ENCODE peak calls at places on chromosomes 3 and 15, in ten cellular contexts. I, K, G, D, T, B, A, F, N and X are unnamed samples.
A peak's percentile ranks its signal among the peaks of the same experiment; 100 is the strongest.

GRCh38 chr3:156478931-156479330 is 76.0 kb downstream of the SSR3 start:
- DNase-seq in I (no peak), K (no peak), G (no peak), D (no peak), T (no peak), B (no peak), A (no peak), F (no peak), N (no peak), X (no peak)

GRCh38 chr3:64908292-64908691 is 220.5 kb upstream of the ADAMTS9 start:
- DNase-seq in I (peak; percentile 40), K (peak; percentile 37), G (no peak), D (no peak), T (no peak), B (no peak), A (no peak), F (no peak), N (no peak), X (no peak)

GRCh38 chr3:188217011-188217463 is 63.1 kb downstream of the LPP start:
- DNase-seq in I (no peak), K (peak; percentile 44), G (no peak), D (no peak), T (no peak), B (no peak), A (no peak), F (no peak), N (peak; percentile 2), X (no peak)

GRCh38 chr3:185069583-185070030 is 83.3 kb downstream of the C3orf70 start:
- DNase-seq in I (no peak), K (peak; percentile 29), G (no peak), D (peak; percentile 31), T (no peak), B (no peak), A (no peak), F (no peak), N (no peak), X (no peak)

GRCh38 chr15:33458421-33458820 is 147.7 kb downstream of the RYR3 start:
- DNase-seq in I (peak; percentile 85), K (no peak), G (no peak), D (no peak), T (no peak), B (no peak), A (peak; percentile 62), F (no peak), N (no peak), X (no peak)

GRCh38 chr3:71103430-71103881 is 480.1 kb downstream of the FOXP1 start:
- DNase-seq in I (peak; percentile 21), K (no peak), G (peak; percentile 86), D (peak; percentile 40), T (no peak), B (peak; percentile 79), A (peak; percentile 79), F (no peak), N (no peak), X (no peak)

GRCh38 chr3:168123211-168124173 is 27.8 kb upstream of the GOLIM4 start:
- DNase-seq in I (no peak), K (no peak), G (peak; percentile 71), D (no peak), T (no peak), B (peak; percentile 27), A (peak; percentile 53), F (no peak), N (no peak), X (no peak)

GRCh38 chr3:147256739-147257138 is 149.6 kb downstream of the ZIC4 start:
- DNase-seq in I (no peak), K (no peak), G (no peak), D (no peak), T (no peak), B (no peak), A (no peak), F (no peak), N (no peak), X (no peak)

GRCh38 chr3:112460519-112460918 is 38.8 kb downstream of the BTLA start:
- DNase-seq in I (no peak), K (no peak), G (no peak), D (no peak), T (no peak), B (no peak), A (no peak), F (peak; percentile 94), N (no peak), X (no peak)

GRCh38 chr3:186854146-186854545 is 11.6 kb downstream of the ADIPOQ start:
- DNase-seq in I (no peak), K (no peak), G (no peak), D (no peak), T (no peak), B (no peak), A (no peak), F (no peak), N (no peak), X (no peak)

GRCh38 chr3:116340680-116341216 is 104.5 kb downstream of the LSAMP start:
- DNase-seq in I (no peak), K (no peak), G (peak; percentile 26), D (no peak), T (no peak), B (peak; percentile 75), A (no peak), F (no peak), N (no peak), X (no peak)

GRCh38 chr3:29683306-29683993 is 402.6 kb downstream of the RBMS3 start:
- DNase-seq in I (peak; percentile 47), K (peak; percentile 44), G (peak; percentile 57), D (no peak), T (no peak), B (peak; percentile 67), A (peak; percentile 49), F (peak; percentile 60), N (peak; percentile 1), X (no peak)

GRCh38 chr3:13281657-13282527 is 138.2 kb downstream of the NUP210 start:
- DNase-seq in I (no peak), K (no peak), G (no peak), D (peak; percentile 69), T (no peak), B (no peak), A (peak; percentile 60), F (no peak), N (peak; percentile 37), X (no peak)
- TF ChIP-seq EZH2 in I (peak; percentile 84), K (peak; percentile 66), G (peak; percentile 89), D (no peak), T (no peak), B (peak; percentile 60), A (no peak), F (no peak), N (no peak), X (peak; percentile 96)

GRCh38 chr3:20288050-20288449 is 102.0 kb upstream of the SGO1 start:
- DNase-seq in I (no peak), K (no peak), G (no peak), D (no peak), T (no peak), B (no peak), A (no peak), F (no peak), N (no peak), X (no peak)
- H3K9me3 ChIP-seq in I (no peaks in the 10 kb centered on the region), K (no peaks in the 10 kb centered on the region), G (no peaks in the 10 kb centered on the region), D (peaks cover 15% of the 10 kb centered on the region), T (no peaks in the 10 kb centered on the region), B (no peaks in the 10 kb centered on the region), A (no peaks in the 10 kb centered on the region), F (no peaks in the 10 kb centered on the region), N (peaks cover under 1% of the 10 kb centered on the region), X (no peaks in the 10 kb centered on the region)

GRCh38 chr15:87758739-87759457 is 497.6 kb downstream of the NTRK3 start:
- DNase-seq in I (no peak), K (no peak), G (no peak), D (no peak), T (no peak), B (no peak), A (no peak), F (no peak), N (no peak), X (no peak)
- H3K4me1 ChIP-seq in I (no peaks in the 10 kb centered on the region), K (no peaks in the 10 kb centered on the region), G (no peaks in the 10 kb centered on the region), D (no peaks in the 10 kb centered on the region), T (no peaks in the 10 kb centered on the region), B (peaks cover 17% of the 10 kb centered on the region), A (no peaks in the 10 kb centered on the region), F (no peaks in the 10 kb centered on the region), N (peaks cover 18% of the 10 kb centered on the region), X (no peaks in the 10 kb centered on the region)

GRCh38 chr15:55742498-55742926 is 440 bp downstream of the PRTG start:
- DNase-seq in I (no peak), K (peak; percentile 61), G (peak; percentile 42), D (no peak), T (no peak), B (peak; percentile 48), A (no peak), F (no peak), N (peak; percentile 6), X (no peak)

GRCh38 chr15:55742927-55743614 is at the start of gene PRTG:
- DNase-seq in I (peak; percentile 37), K (peak; percentile 84), G (peak; percentile 87), D (peak; percentile 72), T (no peak), B (peak; percentile 64), A (peak; percentile 24), F (no peak), N (peak; percentile 37), X (no peak)

GRCh38 chr15:55741592-55742497 is 1.1 kb downstream of the PRTG start:
- DNase-seq in I (peak; percentile 5), K (peak; percentile 64), G (no peak), D (peak; percentile 10), T (no peak), B (no peak), A (peak; percentile 3), F (no peak), N (peak; percentile 5), X (no peak)

GRCh38 chr15:55744026-55744655 is 1.2 kb upstream of the PRTG start:
- DNase-seq in I (no peak), K (no peak), G (no peak), D (no peak), T (no peak), B (no peak), A (no peak), F (no peak), N (no peak), X (no peak)

DNA sequence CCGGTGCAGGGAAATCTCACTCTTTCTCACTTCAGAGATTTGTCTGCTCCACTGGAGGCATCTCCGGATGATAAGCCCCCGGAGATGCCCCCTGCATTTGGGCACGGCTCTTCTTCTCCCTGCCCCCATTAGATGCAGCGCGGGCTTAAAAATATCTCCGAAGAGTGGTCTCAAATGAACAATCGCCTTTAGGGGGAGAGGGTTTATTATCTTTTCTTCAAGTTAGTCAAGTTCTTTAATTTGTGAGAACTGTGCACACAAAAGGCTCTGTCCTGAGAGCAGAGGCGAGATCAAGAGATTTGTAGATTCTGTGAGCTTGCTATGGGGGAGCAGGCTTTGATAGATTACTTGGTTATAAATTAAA is 645 bp upstream of the PRTG start:
- DNase-seq in I (no peak), K (no peak), G (no peak), D (no peak), T (no peak), B (no peak), A (no peak), F (no peak), N (no peak), X (no peak)
- TF ChIP-seq EZH2 in I (no peak), K (no peak), G (no peak), D (no peak), T (no peak), B (peak; percentile 37), A (no peak), F (no peak), N (peak; percentile 39), X (peak; percentile 55)